ENCODE peak calls at places on chromosome 18, in four cellular contexts. I is GM12878, J is K562, V is GM12891. C is an unnamed sample.

GRCh38 chr18:58536534-58537271 is 92.2 kb downstream of the ALPK2 start:
- DNase-seq in I (no peak), J (no peak), V (no peak), C (peak)

GRCh38 chr18:13388586-13389490 is 170.3 kb downstream of the LDLRAD4 start:
- DNase-seq in V (no peak), J (no peak), I (no peak), C (no peak)

GRCh38 chr18:38948436-38948835 is 1382.8 kb upstream of the CELF4 start:
- DNase-seq in V (no peak), I (no peak), J (no peak), C (no peak)

GRCh38 chr18:41744664-41745063 is 210.4 kb upstream of the PIK3C3 start:
- DNase-seq in I (no peak), J (no peak), V (no peak), C (no peak)

GRCh38 chr18:13095466-13095865 is 104.3 kb downstream of the CEP192 start:
- DNase-seq in J (no peak), V (no peak), I (no peak), C (no peak)

GRCh38 chr18:59898609-59899297 is 1.0 kb upstream of the PMAIP1 start:
- DNase-seq in V (no peak), I (no peak), J (no peak), C (no peak)

GRCh38 chr18:31583185-31583854 is 8.4 kb upstream of the TTR start:
- DNase-seq in I (no peak), V (no peak), J (no peak), C (no peak)

GRCh38 chr18:49008716-49009115 is 58.0 kb upstream of the SMAD7 start:
- DNase-seq in J (no peak), I (no peak), V (no peak), C (no peak)

GRCh38 chr18:35592298-35592697 is 10.8 kb downstream of the GALNT1 start:
- DNase-seq in I (peak), V (no peak), J (no peak), C (peak)

GRCh38 chr18:74577019-74577418 is 20.7 kb upstream of the ZNF407 start:
- DNase-seq in V (no peak), J (no peak), I (no peak), C (no peak)

GRCh38 chr18:43936176-43936575 is 658.9 kb upstream of the SYT4 start:
- DNase-seq in J (no peak), V (no peak), I (no peak), C (no peak)

GRCh38 chr18:37639846-37640245 is 74.2 kb upstream of the CELF4 start:
- DNase-seq in I (no peak), V (no peak), J (no peak), C (no peak)

GRCh38 chr18:12307251-12307736 is 747 bp upstream of the TUBB6 start:
- DNase-seq in V (no peak), I (no peak), J (no peak), C (peak)

GRCh38 chr18:57587262-57587661 is 760 bp upstream of the FECH start:
- DNase-seq in V (no peak), J (peak), I (no peak), C (no peak)

GRCh38 chr18:32688821-32689220 is 84.0 kb downstream of the KLHL14 start:
- DNase-seq in V (no peak), I (no peak), J (no peak), C (no peak)

GRCh38 chr18:80033181-80034067 is 810 bp upstream of the RBFA start:
- DNase-seq in V (no peak), J (peak), I (no peak), C (peak)

GRCh38 chr18:48121752-48122151 is 191.3 kb upstream of the SMAD2 start:
- DNase-seq in I (no peak), V (no peak), J (no peak), C (no peak)

GRCh38 chr18:55862693-55863485 is 274.9 kb upstream of the TCF4 start:
- DNase-seq in J (no peak), V (no peak), I (no peak), C (no peak)

GRCh38 chr18:70781860-70782453 is 493.1 kb downstream of the SOCS6 start:
- DNase-seq in V (peak), J (peak), I (peak), C (peak)

GRCh38 chr18:25164837-25165791 is 186.9 kb downstream of the ZNF521 start:
- DNase-seq in J (no peak), V (peak), I (no peak), C (no peak)

GRCh38 chr18:45562567-45563479 is 52.5 kb upstream of the SLC14A2 start:
- DNase-seq in J (no peak), I (no peak), V (no peak), C (no peak)

GRCh38 chr18:73827801-73828200 is 319.8 kb downstream of the FBXO15 start:
- DNase-seq in J (no peak), V (no peak), I (no peak), C (no peak)

GRCh38 chr18:45050712-45051639 is 370.3 kb downstream of the SETBP1 start:
- DNase-seq in I (no peak), V (no peak), J (peak), C (no peak)

GRCh38 chr18:45910405-45911023 is 56.6 kb downstream of the EPG5 start:
- DNase-seq in I (peak), V (peak), J (peak), C (no peak)

GRCh38 chr18:30860741-30861140 is 181.8 kb downstream of the DSC3 start:
- DNase-seq in I (no peak), V (no peak), J (no peak), C (no peak)

GRCh38 chr18:25310045-25310444 is 41.9 kb downstream of the ZNF521 start:
- DNase-seq in V (no peak), I (no peak), J (no peak), C (no peak)

GRCh38 chr18:5238371-5238758 is 41.3 kb upstream of the AKAIN1 start:
- DNase-seq in I (no peak), V (peak), J (peak), C (peak)

GRCh38 chr18:35618703-35619102 is 37.2 kb downstream of the GALNT1 start:
- DNase-seq in V (no peak), I (no peak), J (no peak), C (no peak)

GRCh38 chr18:47846431-47846830 is 84.0 kb downstream of the SMAD2 start:
- DNase-seq in V (no peak), J (no peak), I (no peak), C (no peak)

GRCh38 chr18:54767094-54767493 is 61.2 kb upstream of the RAB27B start:
- DNase-seq in J (no peak), V (no peak), I (no peak), C (no peak)

GRCh38 chr18:37309059-37309458 is 256.5 kb downstream of the CELF4 start:
- DNase-seq in I (no peak), V (no peak), J (peak), C (no peak)

GRCh38 chr18:80200171-80200931 is 47.0 kb downstream of the PARD6G start:
- DNase-seq in J (no peak), V (no peak), I (no peak), C (no peak)

GRCh38 chr18:53147472-53147871 is 807.5 kb downstream of the DCC start:
- DNase-seq in J (no peak), I (no peak), V (no peak), C (no peak)

GRCh38 chr18:78875268-78875997 is 104.2 kb upstream of the SALL3 start:
- DNase-seq in I (no peak), V (peak), J (peak), C (peak)
- TF ChIP-seq SPI1 in I (no peak), V (no peak), J (no peak), C (no peak)

GRCh38 chr18:28438381-28438780 is 261.5 kb upstream of the CDH2 start:
- DNase-seq in I (no peak), V (no peak), J (no peak), C (no peak)

GRCh38 chr18:28439870-28440269 is 262.9 kb upstream of the CDH2 start:
- DNase-seq in V (no peak), I (no peak), J (no peak), C (no peak)
- TF ChIP-seq SPI1 in V (no peak), I (no peak), J (no peak), C (no peak)

DNA sequence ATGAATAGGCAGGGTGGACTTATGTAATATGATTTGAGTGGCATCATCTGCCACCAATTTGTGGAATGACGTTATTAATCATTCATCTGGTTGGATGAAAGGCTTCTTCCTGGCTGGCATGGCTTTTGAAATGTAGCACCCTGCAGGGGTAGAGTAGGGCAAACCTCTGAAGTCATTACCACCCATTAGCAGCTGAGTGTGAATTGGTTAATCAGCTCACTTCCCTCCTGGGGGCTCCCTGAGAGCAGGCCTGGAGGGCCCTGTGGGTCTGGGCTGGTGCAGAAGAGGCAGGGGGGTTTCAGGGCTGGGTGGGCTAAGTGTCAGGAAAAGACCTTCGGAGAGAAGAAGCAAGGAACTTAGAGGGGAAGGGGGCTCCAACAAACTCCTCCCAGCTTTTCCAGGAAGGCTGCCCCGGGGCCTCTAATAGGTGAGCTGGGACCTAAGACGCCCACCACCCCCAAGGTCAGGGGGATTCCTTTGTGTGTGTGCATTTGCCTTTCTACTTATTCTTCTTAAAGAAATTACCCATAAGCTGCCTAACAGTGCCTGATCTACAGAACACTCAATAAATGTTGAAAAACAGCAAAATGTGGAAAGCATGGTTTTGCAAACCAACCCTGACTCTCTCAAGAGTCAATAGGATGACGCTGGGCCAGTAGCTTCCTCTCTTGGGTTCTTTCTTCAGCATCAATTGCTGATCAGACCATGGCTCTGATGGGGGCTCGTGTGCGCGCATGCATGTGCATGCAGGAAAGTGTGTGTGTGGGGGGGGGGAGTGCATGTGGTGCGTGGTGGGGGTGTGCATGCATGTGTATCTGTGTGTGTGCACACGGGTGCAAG is 49.7 kb upstream of the ZNF516 start:
- DNase-seq in I (no peak), J (no peak), V (no peak), C (peak)
- TF ChIP-seq SPI1 in I (no peak), J (no peak), V (no peak), C (peak)

GRCh38 chr18:27185897-27186296 is 789 bp upstream of the CHST9 start:
- DNase-seq in J (no peak), I (no peak), V (no peak), C (no peak)

GRCh38 chr18:27181726-27182125 is 3.4 kb downstream of the CHST9 start:
- DNase-seq in V (no peak), J (no peak), I (no peak), C (no peak)

GRCh38 chr18:27188309-27188708 is 3.2 kb upstream of the CHST9 start:
- DNase-seq in J (no peak), I (no peak), V (no peak), C (no peak)

GRCh38 chr18:27185025-27185763 is at the start of gene CHST9:
- DNase-seq in J (no peak), V (no peak), I (no peak), C (no peak)

GRCh38 chr18:27184115-27185024 is 738 bp downstream of the CHST9 start:
- DNase-seq in V (no peak), I (no peak), J (no peak), C (no peak)
- TF ChIP-seq SPI1 in V (no peak), I (no peak), J (no peak), C (no peak)

GRCh38 chr18:23229472-23229871 is 94.2 kb downstream of the CABLES1 start:
- DNase-seq in I (no peak), V (no peak), J (no peak), C (no peak)

GRCh38 chr18:23230688-23231087 is 95.4 kb downstream of the CABLES1 start:
- DNase-seq in I (no peak), J (no peak), V (no peak), C (no peak)

GRCh38 chr18:23234619-23235018 is 99.3 kb downstream of the CABLES1 start:
- DNase-seq in V (no peak), J (no peak), I (no peak), C (no peak)

GRCh38 chr18:23231340-23232021 is 96.2 kb downstream of the CABLES1 start:
- DNase-seq in I (peak), V (peak), J (no peak), C (peak)

GRCh38 chr18:23232331-23232730 is 97.0 kb downstream of the CABLES1 start:
- DNase-seq in I (peak), V (no peak), J (no peak), C (no peak)
- TF ChIP-seq SPI1 in I (peak), V (peak), J (no peak), C (no peak)

DNA sequence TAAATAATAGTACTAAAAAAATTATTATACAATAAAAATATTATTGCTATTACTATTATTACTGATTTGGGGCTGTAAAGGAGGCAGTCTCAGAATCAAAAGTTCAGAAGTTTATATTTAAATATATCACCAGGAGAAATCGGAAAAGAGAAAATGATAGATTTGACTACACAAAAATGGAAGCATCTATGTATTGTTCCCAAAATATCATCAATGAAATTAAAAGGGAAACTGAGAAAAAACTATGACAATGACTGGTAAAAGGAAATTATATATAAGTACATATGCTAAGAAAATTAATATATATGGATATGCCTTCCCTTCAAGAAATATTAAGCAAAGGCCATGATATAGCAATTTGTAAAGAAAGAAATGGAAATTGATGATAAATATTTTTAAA is 7.7 kb upstream of the TXNDC2 start:
- DNase-seq in J (no peak), V (no peak), I (no peak), C (no peak)
- TF ChIP-seq SPI1 in J (no peak), V (no peak), I (no peak), C (no peak)

GRCh38 chr18:2515908-2516625 is 55.2 kb downstream of the METTL4 start:
- DNase-seq in J (no peak), V (no peak), I (no peak), C (peak)
- TF ChIP-seq SPI1 in J (no peak), V (peak), I (no peak), C (peak)

DNA sequence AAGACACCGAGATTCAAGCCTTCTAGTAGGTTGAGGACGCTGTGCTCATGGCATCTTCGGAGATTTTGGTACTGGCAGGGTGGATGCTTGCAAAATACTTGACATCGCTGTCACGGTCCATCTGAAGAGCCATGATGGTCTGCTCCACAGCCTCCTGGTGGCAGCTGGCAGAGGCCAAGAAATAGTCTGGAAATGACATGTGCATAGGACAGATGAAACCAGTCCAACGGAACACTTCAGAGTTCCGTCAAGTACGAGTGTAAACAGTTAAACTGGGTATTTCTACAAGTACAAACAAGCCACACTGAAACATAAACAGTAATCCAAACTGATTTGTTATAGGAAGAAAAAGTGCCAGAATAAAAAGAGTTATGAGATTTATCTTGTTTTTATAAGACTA is 66.6 kb downstream of the PPP4R1 start:
- DNase-seq in I (no peak), V (no peak), J (no peak), C (no peak)
- TF ChIP-seq SPI1 in I (no peak), V (no peak), J (no peak), C (no peak)

DNA sequence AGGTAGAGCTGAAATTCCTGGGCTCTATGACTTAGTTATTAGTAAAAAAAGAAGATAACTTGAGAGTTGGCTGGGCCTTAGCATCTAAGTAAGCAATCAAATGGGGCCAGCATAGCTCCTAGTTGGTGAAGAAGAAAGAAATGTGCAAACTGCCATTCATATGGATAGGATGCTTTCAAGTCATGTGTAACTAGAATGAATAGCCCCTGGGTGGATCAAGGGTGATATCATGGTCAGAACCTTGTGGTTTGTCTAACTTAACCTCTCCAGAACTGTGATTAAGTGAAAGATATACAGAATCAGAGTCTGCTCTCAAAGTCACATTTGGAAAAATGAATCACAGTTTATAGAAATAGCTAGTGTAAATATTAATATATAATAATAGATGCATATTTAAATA is 198.7 kb upstream of the DTNA start:
- DNase-seq in I (no peak), J (no peak), V (no peak), C (no peak)
- TF ChIP-seq SPI1 in I (no peak), J (no peak), V (no peak), C (no peak)

DNA sequence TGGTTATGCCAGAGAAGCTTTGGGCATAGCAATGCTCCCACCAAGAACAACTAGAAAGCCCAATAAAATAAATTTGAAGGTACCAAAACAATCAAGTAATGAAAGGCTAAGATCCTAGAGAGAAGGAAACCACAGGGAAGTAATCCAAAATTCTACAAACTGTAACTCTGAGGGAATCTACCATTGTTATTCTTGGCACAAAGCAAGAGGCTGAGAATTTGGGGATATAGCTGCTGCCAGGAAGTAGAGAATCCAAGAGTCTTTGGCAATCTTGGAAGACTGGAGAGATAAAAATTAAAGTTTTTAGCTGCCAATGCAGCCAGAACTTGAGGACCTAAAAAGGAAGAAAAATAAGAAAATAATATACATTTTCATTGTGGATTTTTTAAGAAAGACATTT is 68.5 kb downstream of the PIGN start:
- DNase-seq in V (no peak), I (no peak), J (no peak), C (no peak)
- TF ChIP-seq SPI1 in V (no peak), I (no peak), J (no peak), C (no peak)

C was measured in HL-60.